ENCODE peak calls at places on chromosomes 13 and 19, in eight cellular contexts. One of them, this sample, is unnamed.
A peak's percentile ranks its signal among the peaks of the same experiment; 100 is the strongest.

GRCh38 chr13:37326319-37326718 is 220.9 kb upstream of the CSNK1A1L start:
- DNase-seq in upper lobe of left lung: no peak
- DNase-seq in thoracic aorta: no peak
- DNase-seq in AG04450: no peak
- DNase-seq in CD4-positive, alpha-beta memory T cell: no peak
- DNase-seq in lower lobe of right lung: no peak
- DNase-seq in tibial artery: no peak
- DNase-seq in SK-N-SH: no peak
- DNase-seq in this sample: no peak

GRCh38 chr19:39144487-39145071 is 19.0 kb downstream of the PAK4 start:
- DNase-seq in lower lobe of right lung: no peak
- DNase-seq in SK-N-SH: peak; percentile 80
- DNase-seq in AG04450: no peak
- DNase-seq in upper lobe of left lung: peak; percentile 50
- DNase-seq in CD4-positive, alpha-beta memory T cell: no peak
- DNase-seq in tibial artery: no peak
- DNase-seq in thoracic aorta: no peak
- DNase-seq in this sample: peak; percentile 42

GRCh38 chr13:102227696-102228095 is 174.2 kb downstream of the FGF14 start:
- DNase-seq in AG04450: no peak
- DNase-seq in CD4-positive, alpha-beta memory T cell: no peak
- DNase-seq in upper lobe of left lung: no peak
- DNase-seq in SK-N-SH: no peak
- DNase-seq in thoracic aorta: no peak
- DNase-seq in lower lobe of right lung: no peak
- DNase-seq in tibial artery: no peak
- DNase-seq in this sample: no peak

GRCh38 chr13:31012285-31013024 is 80.0 kb downstream of the TEX26 start:
- DNase-seq in lower lobe of right lung: no peak
- DNase-seq in tibial artery: no peak
- DNase-seq in SK-N-SH: peak; percentile 70
- DNase-seq in upper lobe of left lung: no peak
- DNase-seq in AG04450: no peak
- DNase-seq in thoracic aorta: no peak
- DNase-seq in CD4-positive, alpha-beta memory T cell: no peak
- DNase-seq in this sample: no peak

GRCh38 chr19:32238076-32238475 is 107.3 kb upstream of the ZNF507 start:
- DNase-seq in thoracic aorta: no peak
- DNase-seq in tibial artery: no peak
- DNase-seq in AG04450: no peak
- DNase-seq in CD4-positive, alpha-beta memory T cell: no peak
- DNase-seq in lower lobe of right lung: no peak
- DNase-seq in SK-N-SH: no peak
- DNase-seq in upper lobe of left lung: no peak
- DNase-seq in this sample: no peak

GRCh38 chr19:30344446-30345425 is 27.4 kb upstream of the ZNF536 start:
- DNase-seq in SK-N-SH: no peak
- DNase-seq in lower lobe of right lung: no peak
- DNase-seq in upper lobe of left lung: peak; percentile 10
- DNase-seq in AG04450: no peak
- DNase-seq in thoracic aorta: no peak
- DNase-seq in tibial artery: no peak
- DNase-seq in CD4-positive, alpha-beta memory T cell: no peak
- DNase-seq in this sample: no peak

GRCh38 chr13:99103536-99103935 is 97.1 kb upstream of the UBAC2 start:
- DNase-seq in lower lobe of right lung: no peak
- DNase-seq in CD4-positive, alpha-beta memory T cell: no peak
- DNase-seq in thoracic aorta: no peak
- DNase-seq in SK-N-SH: peak; percentile 19
- DNase-seq in upper lobe of left lung: no peak
- DNase-seq in tibial artery: no peak
- DNase-seq in AG04450: no peak
- DNase-seq in this sample: no peak

GRCh38 chr13:51380269-51380668 is 40.8 kb downstream of the SERPINE3 start:
- DNase-seq in tibial artery: no peak
- DNase-seq in SK-N-SH: no peak
- DNase-seq in thoracic aorta: no peak
- DNase-seq in AG04450: no peak
- DNase-seq in lower lobe of right lung: no peak
- DNase-seq in upper lobe of left lung: no peak
- DNase-seq in CD4-positive, alpha-beta memory T cell: no peak
- DNase-seq in this sample: no peak

GRCh38 chr13:30743319-30744055 is 8.1 kb downstream of the ALOX5AP start:
- DNase-seq in CD4-positive, alpha-beta memory T cell: no peak
- DNase-seq in SK-N-SH: no peak
- DNase-seq in upper lobe of left lung: peak; percentile 66
- DNase-seq in AG04450: peak; percentile 93
- DNase-seq in tibial artery: peak; percentile 82
- DNase-seq in lower lobe of right lung: no peak
- DNase-seq in thoracic aorta: peak; percentile 76
- DNase-seq in this sample: no peak

GRCh38 chr13:44158741-44159632 is 214.6 kb upstream of the SERP2 start:
- DNase-seq in tibial artery: peak; percentile 88
- DNase-seq in CD4-positive, alpha-beta memory T cell: no peak
- DNase-seq in lower lobe of right lung: no peak
- DNase-seq in SK-N-SH: no peak
- DNase-seq in AG04450: no peak
- DNase-seq in upper lobe of left lung: no peak
- DNase-seq in thoracic aorta: no peak
- DNase-seq in this sample: no peak

GRCh38 chr13:95677564-95678386 is 836 bp downstream of the DNAJC3 start:
- DNase-seq in lower lobe of right lung: no peak
- DNase-seq in thoracic aorta: no peak
- DNase-seq in CD4-positive, alpha-beta memory T cell: no peak
- DNase-seq in SK-N-SH: no peak
- DNase-seq in AG04450: no peak
- DNase-seq in tibial artery: peak; percentile 81
- DNase-seq in upper lobe of left lung: peak; percentile 63
- DNase-seq in this sample: peak; percentile 71

GRCh38 chr13:109028626-109029025 is 399.2 kb downstream of the MYO16 start:
- DNase-seq in upper lobe of left lung: no peak
- DNase-seq in AG04450: no peak
- DNase-seq in CD4-positive, alpha-beta memory T cell: no peak
- DNase-seq in tibial artery: no peak
- DNase-seq in thoracic aorta: no peak
- DNase-seq in SK-N-SH: no peak
- DNase-seq in lower lobe of right lung: no peak
- DNase-seq in this sample: no peak

GRCh38 chr13:41411536-41411935 is 45.8 kb upstream of the RGCC start:
- DNase-seq in upper lobe of left lung: no peak
- DNase-seq in lower lobe of right lung: no peak
- DNase-seq in thoracic aorta: no peak
- DNase-seq in CD4-positive, alpha-beta memory T cell: no peak
- DNase-seq in AG04450: peak; percentile 16
- DNase-seq in SK-N-SH: no peak
- DNase-seq in tibial artery: no peak
- DNase-seq in this sample: no peak

GRCh38 chr13:33328691-33329090 is 43.1 kb upstream of the STARD13 start:
- DNase-seq in AG04450: no peak
- DNase-seq in CD4-positive, alpha-beta memory T cell: no peak
- DNase-seq in thoracic aorta: no peak
- DNase-seq in tibial artery: no peak
- DNase-seq in SK-N-SH: peak; percentile 44
- DNase-seq in lower lobe of right lung: no peak
- DNase-seq in upper lobe of left lung: peak; percentile 44
- DNase-seq in this sample: no peak

GRCh38 chr19:44747739-44748425 is 626 bp upstream of the BCL3 start:
- DNase-seq in thoracic aorta: no peak
- DNase-seq in CD4-positive, alpha-beta memory T cell: peak; percentile 67
- DNase-seq in SK-N-SH: peak; percentile 63
- DNase-seq in lower lobe of right lung: peak; percentile 82
- DNase-seq in tibial artery: peak; percentile 87
- DNase-seq in upper lobe of left lung: peak; percentile 80
- DNase-seq in AG04450: no peak
- DNase-seq in this sample: peak; percentile 78

GRCh38 chr19:36973021-36973843 is 57.1 kb downstream of the ZNF568 start:
- DNase-seq in SK-N-SH: peak; percentile 97
- DNase-seq in CD4-positive, alpha-beta memory T cell: peak; percentile 77
- DNase-seq in tibial artery: peak; percentile 91
- DNase-seq in upper lobe of left lung: peak; percentile 71
- DNase-seq in lower lobe of right lung: peak; percentile 86
- DNase-seq in AG04450: peak; percentile 29
- DNase-seq in thoracic aorta: peak; percentile 44
- DNase-seq in this sample: peak; percentile 89

GRCh38 chr19:55146648-55147218 is 2.3 kb downstream of the TNNT1 start:
- DNase-seq in lower lobe of right lung: no peak
- DNase-seq in tibial artery: no peak
- DNase-seq in thoracic aorta: no peak
- DNase-seq in AG04450: no peak
- DNase-seq in SK-N-SH: peak; percentile 70
- DNase-seq in upper lobe of left lung: no peak
- DNase-seq in CD4-positive, alpha-beta memory T cell: no peak
- DNase-seq in this sample: no peak

DNA sequence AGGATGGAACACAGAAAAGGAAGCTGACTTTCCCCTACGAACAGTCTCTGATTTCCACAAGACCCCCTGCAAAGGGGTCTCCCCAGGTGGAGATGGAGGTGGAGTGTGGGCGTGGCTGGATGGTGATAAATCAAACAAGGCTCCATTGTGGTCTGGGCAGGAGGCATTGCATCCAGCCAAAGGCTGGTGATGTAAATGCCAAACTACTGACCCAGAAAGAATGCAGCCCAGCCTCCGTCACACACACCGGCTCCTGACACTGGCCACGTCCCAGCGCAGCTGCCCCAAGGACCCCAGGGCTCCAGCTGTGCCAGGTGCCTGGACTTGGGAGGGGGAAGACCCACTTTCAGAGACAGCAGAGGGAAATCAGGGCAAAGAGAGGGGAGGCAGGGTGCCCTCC is 6.3 kb downstream of the SLC7A1 start:
- DNase-seq in AG04450: no peak
- DNase-seq in thoracic aorta: no peak
- DNase-seq in SK-N-SH: no peak
- DNase-seq in upper lobe of left lung: no peak
- DNase-seq in CD4-positive, alpha-beta memory T cell: no peak
- DNase-seq in tibial artery: no peak
- DNase-seq in lower lobe of right lung: no peak
- DNase-seq in this sample: no peak
- H3K27ac ChIP-seq in AG04450: no peak overlapping the region
- H3K27ac ChIP-seq in thoracic aorta: no peak overlapping the region
- H3K27ac ChIP-seq in SK-N-SH: no peak overlapping the region
- H3K27ac ChIP-seq in upper lobe of left lung: no peak overlapping the region
- H3K27ac ChIP-seq in CD4-positive, alpha-beta memory T cell: no peak overlapping the region
- H3K27ac ChIP-seq in tibial artery: peak overlapping the region; percentile 47
- H3K27ac ChIP-seq in lower lobe of right lung: no peak overlapping the region
- H3K27ac ChIP-seq in this sample: no peak overlapping the region

GRCh38 chr19:1237027-1237659 is 662 bp downstream of the CBARP start:
- DNase-seq in lower lobe of right lung: no peak
- DNase-seq in thoracic aorta: no peak
- DNase-seq in AG04450: no peak
- DNase-seq in tibial artery: no peak
- DNase-seq in CD4-positive, alpha-beta memory T cell: no peak
- DNase-seq in upper lobe of left lung: no peak
- DNase-seq in SK-N-SH: peak; percentile 81
- DNase-seq in this sample: no peak

GRCh38 chr19:1236566-1236965 is 1.2 kb downstream of the CBARP start:
- DNase-seq in tibial artery: no peak
- DNase-seq in AG04450: no peak
- DNase-seq in upper lobe of left lung: no peak
- DNase-seq in thoracic aorta: no peak
- DNase-seq in lower lobe of right lung: no peak
- DNase-seq in CD4-positive, alpha-beta memory T cell: no peak
- DNase-seq in SK-N-SH: peak; percentile 88
- DNase-seq in this sample: no peak

GRCh38 chr19:1238373-1239303 is 833 bp upstream of the CBARP start:
- DNase-seq in CD4-positive, alpha-beta memory T cell: no peak
- DNase-seq in thoracic aorta: no peak
- DNase-seq in SK-N-SH: no peak
- DNase-seq in upper lobe of left lung: no peak
- DNase-seq in tibial artery: no peak
- DNase-seq in lower lobe of right lung: no peak
- DNase-seq in AG04450: no peak
- DNase-seq in this sample: no peak

GRCh38 chr19:1239420-1239795 is 1.6 kb upstream of the CBARP start:
- DNase-seq in tibial artery: no peak
- DNase-seq in upper lobe of left lung: no peak
- DNase-seq in lower lobe of right lung: no peak
- DNase-seq in SK-N-SH: no peak
- DNase-seq in thoracic aorta: no peak
- DNase-seq in AG04450: no peak
- DNase-seq in CD4-positive, alpha-beta memory T cell: no peak
- DNase-seq in this sample: no peak

GRCh38 chr19:1237754-1238372 is at the start of gene CBARP:
- DNase-seq in thoracic aorta: no peak
- DNase-seq in upper lobe of left lung: no peak
- DNase-seq in lower lobe of right lung: no peak
- DNase-seq in SK-N-SH: peak; percentile 91
- DNase-seq in CD4-positive, alpha-beta memory T cell: no peak
- DNase-seq in tibial artery: no peak
- DNase-seq in AG04450: no peak
- DNase-seq in this sample: no peak
- H3K4me3 ChIP-seq in thoracic aorta: peak within 1 kb of the TSS; percentile 79
- H3K4me3 ChIP-seq in upper lobe of left lung: peak within 1 kb of the TSS; percentile 25
- H3K4me3 ChIP-seq in lower lobe of right lung: peak within 1 kb of the TSS; percentile 54
- H3K4me3 ChIP-seq in SK-N-SH: peak within 1 kb of the TSS; percentile 87
- H3K4me3 ChIP-seq in CD4-positive, alpha-beta memory T cell: no peak within 1 kb of the TSS
- H3K4me3 ChIP-seq in tibial artery: peak within 1 kb of the TSS; percentile 50
- H3K4me3 ChIP-seq in AG04450: peak within 1 kb of the TSS; percentile 73
- H3K4me3 ChIP-seq in this sample: peak within 1 kb of the TSS; percentile 33

DNA sequence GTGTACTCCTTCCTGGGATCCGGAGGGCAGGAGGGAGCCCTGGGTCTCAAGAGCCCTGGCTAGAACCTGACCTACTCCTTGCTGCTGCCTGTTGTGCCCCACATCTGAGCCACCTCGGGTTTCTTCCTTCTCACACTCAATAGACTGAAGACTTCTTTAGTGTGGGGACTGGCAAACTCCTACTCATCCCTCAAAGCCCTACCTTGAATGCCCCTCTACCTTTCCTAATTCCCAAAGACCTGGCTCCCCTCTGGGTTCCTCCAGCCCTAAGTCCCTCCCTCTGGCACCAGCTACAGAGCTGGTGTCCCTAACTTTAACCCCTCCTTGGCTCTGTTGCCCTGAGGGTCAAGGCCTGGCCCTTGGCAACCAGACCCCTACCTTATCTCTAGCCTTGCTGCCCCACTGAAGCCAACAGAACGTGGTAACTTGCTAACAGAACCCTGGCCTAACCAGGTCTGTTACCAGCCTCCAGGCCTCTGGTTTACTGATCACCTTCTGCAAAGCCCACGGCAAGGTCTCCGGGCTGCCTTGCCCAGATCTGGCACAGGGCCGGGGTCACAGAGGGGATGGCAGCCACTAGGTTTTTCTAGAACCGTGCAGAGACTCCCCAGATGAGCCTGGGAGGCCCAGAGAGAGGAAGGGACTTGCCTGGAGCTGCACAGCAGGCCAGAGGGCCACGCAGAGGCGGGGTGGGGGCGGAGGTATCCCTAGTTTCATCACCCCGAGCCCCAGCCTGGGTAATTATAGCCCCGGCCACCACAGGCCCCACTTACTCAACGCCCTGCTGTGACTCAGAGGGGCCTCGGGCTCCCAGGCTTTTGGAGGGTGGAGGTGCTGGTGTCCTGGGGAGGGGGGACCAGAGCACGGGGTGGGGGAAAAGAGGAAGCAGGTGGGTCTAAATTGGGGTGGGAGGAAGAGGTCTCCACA is 15.3 kb downstream of the ZBTB7A start:
- DNase-seq in AG04450: no peak
- DNase-seq in thoracic aorta: no peak
- DNase-seq in tibial artery: no peak
- DNase-seq in upper lobe of left lung: peak; percentile 64
- DNase-seq in lower lobe of right lung: peak; percentile 80
- DNase-seq in SK-N-SH: no peak
- DNase-seq in CD4-positive, alpha-beta memory T cell: peak; percentile 9
- DNase-seq in this sample: peak; percentile 61
- H3K27ac ChIP-seq in AG04450: peak overlapping the region; percentile 47
- H3K27ac ChIP-seq in thoracic aorta: peak overlapping the region; percentile 34
- H3K27ac ChIP-seq in tibial artery: peak overlapping the region; percentile 33
- H3K27ac ChIP-seq in upper lobe of left lung: peak overlapping the region; percentile 67
- H3K27ac ChIP-seq in lower lobe of right lung: peak overlapping the region; percentile 60
- H3K27ac ChIP-seq in SK-N-SH: no peak overlapping the region
- H3K27ac ChIP-seq in CD4-positive, alpha-beta memory T cell: no peak overlapping the region
- H3K27ac ChIP-seq in this sample: peak overlapping the region; percentile 85

GRCh38 chr13:20704459-20705069 is 1.1 kb downstream of the IL17D start:
- DNase-seq in tibial artery: no peak
- DNase-seq in lower lobe of right lung: no peak
- DNase-seq in thoracic aorta: no peak
- DNase-seq in CD4-positive, alpha-beta memory T cell: no peak
- DNase-seq in upper lobe of left lung: no peak
- DNase-seq in AG04450: no peak
- DNase-seq in SK-N-SH: no peak
- DNase-seq in this sample: no peak
- H3K4me3 ChIP-seq in tibial artery: peak overlapping the region; percentile 65
- H3K4me3 ChIP-seq in lower lobe of right lung: peak overlapping the region; percentile 47
- H3K4me3 ChIP-seq in thoracic aorta: peak overlapping the region; percentile 71
- H3K4me3 ChIP-seq in CD4-positive, alpha-beta memory T cell: no peak overlapping the region
- H3K4me3 ChIP-seq in upper lobe of left lung: no peak overlapping the region
- H3K4me3 ChIP-seq in AG04450: peak overlapping the region; percentile 75
- H3K4me3 ChIP-seq in SK-N-SH: peak overlapping the region; percentile 23
- H3K4me3 ChIP-seq in this sample: no peak overlapping the region

This sample was measured in right lobe of liver.